ENCODE peak calls at places on chromosomes 16 and 17, in seven cellular contexts. Y, C, X, I, M, P and L are unnamed samples.

GRCh38 chr16:85479972-85480726 is 133.0 kb upstream of the GSE1 start:
- DNase-seq in P (no peak), Y (no peak), M (peak), C (no peak), X (no peak), I (no peak), L (no peak)

GRCh38 chr17:17032131-17032692 is 10.0 kb upstream of the MPRIP start:
- DNase-seq in M (peak), I (no peak), X (peak), P (peak), C (no peak), Y (no peak), L (peak)

GRCh38 chr17:58337600-58338453 is 9.2 kb upstream of the TSPOAP1 start:
- DNase-seq in X (peak), Y (peak), M (peak), I (peak), P (peak), C (peak), L (peak)

GRCh38 chr17:5707482-5707881 is 123.2 kb upstream of the NLRP1 start:
- DNase-seq in I (no peak), P (no peak), Y (no peak), X (no peak), M (no peak), C (no peak), L (no peak)

GRCh38 chr17:83183951-83184506 is 104.6 kb downstream of the METRNL start:
- DNase-seq in M (no peak), P (no peak), I (no peak), Y (no peak), C (no peak), X (no peak), L (no peak)

GRCh38 chr16:47139561-47140185 is 4.1 kb downstream of the NETO2 start:
- DNase-seq in P (peak), C (no peak), I (no peak), Y (no peak), M (no peak), X (peak), L (no peak)

GRCh38 chr17:44350733-44351226 is 5.7 kb downstream of the GRN start:
- DNase-seq in Y (peak), M (peak), X (peak), C (peak), I (peak), P (peak), L (peak)

GRCh38 chr17:66494023-66494803 is 191.8 kb downstream of the PRKCA start:
- DNase-seq in C (no peak), I (no peak), M (no peak), P (peak), X (peak), Y (no peak), L (peak)

GRCh38 chr17:30952645-30953393 is 18.0 kb upstream of the RNF135 start:
- DNase-seq in X (no peak), Y (no peak), P (no peak), C (no peak), M (no peak), I (no peak), L (no peak)

GRCh38 chr17:78924481-78925151 is 571 bp downstream of the TIMP2 start:
- DNase-seq in M (peak), P (no peak), Y (no peak), I (no peak), C (no peak), X (no peak), L (peak)

GRCh38 chr16:84718-85452 is 6.9 kb downstream of the MPG start:
- DNase-seq in X (peak), M (no peak), I (no peak), Y (peak), C (peak), P (peak), L (peak)